ENCODE peak calls at places on chromosomes 6 and 20, in eight cellular contexts. F, S, I, W, H, J, E and B are unnamed samples.

GRCh38 chr6:133951881-133952814 is 876 bp upstream of the TBPL1 start:
- DNase-seq in H (peak; percentile 80), F (peak; percentile 68), E (peak; percentile 49), I (peak; percentile 75), W (peak; percentile 63), J (peak; percentile 65), S (peak; percentile 66), B (peak; percentile 71)

GRCh38 chr6:166771701-166772100 is 144.7 kb upstream of the RPS6KA2 start:
- DNase-seq in E (no peak), S (no peak), H (no peak), F (no peak), J (no peak), I (no peak), W (no peak), B (no peak)

GRCh38 chr6:122753688-122754056 is 25.8 kb upstream of the FABP7 start:
- DNase-seq in S (no peak), J (no peak), E (no peak), H (no peak), W (no peak), I (peak; percentile 55), F (no peak), B (no peak)

GRCh38 chr20:58127731-58128130 is 100.7 kb downstream of the ANKRD60 start:
- DNase-seq in J (no peak), H (peak; percentile 22), F (peak; percentile 99), S (peak; percentile 100), E (peak; percentile 71), I (peak; percentile 99), W (no peak), B (peak; percentile 98)

GRCh38 chr20:7993238-7993637 is 26.3 kb downstream of the TMX4 start:
- DNase-seq in J (no peak), F (no peak), E (no peak), I (no peak), S (peak; percentile 59), H (no peak), W (no peak), B (no peak)

GRCh38 chr20:45772693-45773092 is 19.0 kb downstream of the WFDC3 start:
- DNase-seq in F (no peak), W (no peak), J (no peak), E (no peak), S (no peak), H (no peak), I (no peak), B (no peak)

GRCh38 chr6:89034586-89035251 is 45.8 kb upstream of the PNRC1 start:
- DNase-seq in J (peak; percentile 53), S (no peak), E (no peak), H (peak; percentile 49), W (no peak), F (peak; percentile 98), I (peak; percentile 65), B (no peak)

GRCh38 chr6:117167520-117168271 is 97.7 kb upstream of the VGLL2 start:
- DNase-seq in H (peak; percentile 2), I (peak; percentile 46), J (peak; percentile 95), E (peak; percentile 6), S (peak; percentile 89), W (no peak), F (peak; percentile 99), B (peak; percentile 74)

GRCh38 chr6:43221046-43221773 is 8.1 kb downstream of the DNPH1 start:
- DNase-seq in F (peak; percentile 29), W (no peak), S (no peak), J (no peak), H (no peak), E (no peak), I (peak; percentile 18), B (peak; percentile 50)

GRCh38 chr6:129672883-129673631 is 36.9 kb downstream of the ARHGAP18 start:
- DNase-seq in F (peak; percentile 65), S (peak; percentile 83), J (peak; percentile 83), W (no peak), I (peak; percentile 91), E (peak; percentile 80), H (peak; percentile 87), B (peak; percentile 16)

GRCh38 chr6:90678049-90678779 is 91.3 kb upstream of the MAP3K7 start:
- DNase-seq in F (no peak), W (no peak), J (no peak), S (no peak), E (no peak), H (no peak), I (no peak), B (no peak)

GRCh38 chr6:76840865-76841264 is 622.4 kb downstream of the HTR1B start:
- DNase-seq in H (no peak), W (no peak), E (no peak), I (no peak), S (no peak), F (no peak), J (no peak), B (no peak)

GRCh38 chr6:138769102-138769676 is 4.4 kb upstream of the CCDC28A start:
- DNase-seq in F (no peak), W (no peak), I (no peak), S (no peak), E (no peak), J (no peak), H (no peak), B (no peak)

GRCh38 chr6:45116714-45117410 is 211.3 kb upstream of the RUNX2 start:
- DNase-seq in J (peak; percentile 60), I (peak; percentile 89), S (peak; percentile 53), E (no peak), W (no peak), F (peak; percentile 41), H (peak; percentile 78), B (no peak)

GRCh38 chr6:138945354-138945753 is 42.7 kb downstream of the REPS1 start:
- DNase-seq in S (peak; percentile 11), H (no peak), I (no peak), F (no peak), J (peak; percentile 43), E (no peak), W (peak; percentile 22), B (no peak)

GRCh38 chr20:62214067-62214466 is 6.0 kb downstream of the HRH3 start:
- DNase-seq in F (no peak), I (no peak), S (no peak), J (no peak), W (no peak), H (no peak), E (no peak), B (no peak)

GRCh38 chr6:165956874-165957273 is 210.8 kb downstream of the TBXT start:
- DNase-seq in I (no peak), J (no peak), F (no peak), W (no peak), E (no peak), S (no peak), H (no peak), B (no peak)

GRCh38 chr20:17534077-17534476 is 2.9 kb upstream of the BFSP1 start:
- DNase-seq in E (no peak), J (no peak), W (no peak), F (no peak), I (no peak), H (no peak), S (no peak), B (no peak)

GRCh38 chr6:128844598-128844997 is 38.3 kb upstream of the LAMA2 start:
- DNase-seq in H (no peak), I (no peak), E (no peak), W (no peak), F (no peak), J (no peak), S (no peak), B (no peak)

DNA sequence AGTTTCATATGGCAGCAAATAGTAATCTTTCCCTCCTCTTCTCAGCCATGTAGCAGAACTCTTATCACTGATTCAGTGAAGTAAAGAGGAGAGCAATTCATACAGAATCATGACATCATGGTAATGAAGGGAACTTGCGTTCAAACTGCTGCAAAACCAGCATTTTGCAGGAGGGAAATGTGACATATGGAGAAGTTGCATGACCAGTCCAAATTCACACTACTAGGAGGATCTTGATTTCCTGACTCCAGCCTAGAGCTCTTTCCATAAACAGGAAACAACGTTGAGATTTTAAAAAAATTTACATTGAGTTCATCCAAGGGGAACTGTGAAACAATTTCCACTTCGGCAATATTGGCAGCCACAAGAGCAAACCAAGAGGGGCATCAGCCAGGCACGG is 63.8 kb downstream of the MBOAT1 start:
- DNase-seq in F (no peak), J (no peak), H (no peak), I (no peak), E (no peak), S (no peak), W (no peak), B (no peak)
- H2AFZ ChIP-seq in F (no peak overlapping the region), J (no peak overlapping the region), H (no peak overlapping the region), I (no peak overlapping the region), E (no peak overlapping the region), S (no peak overlapping the region), W (no peak overlapping the region), B (no peak overlapping the region)

GRCh38 chr6:31528821-31529328 is at the start of gene MCCD1:
- DNase-seq in J (no peak), H (no peak), S (no peak), E (no peak), W (no peak), I (no peak), F (no peak), B (no peak)
- H3K36me3 ChIP-seq in J (peaks cover 41% of the 10 kb centered on the region), H (peaks cover 46% of the 10 kb centered on the region), S (peaks cover 40% of the 10 kb centered on the region), E (peaks cover 28% of the 10 kb centered on the region), W (peaks cover 44% of the 10 kb centered on the region), I (peaks cover 21% of the 10 kb centered on the region), F (peaks cover 32% of the 10 kb centered on the region), B (peaks cover 30% of the 10 kb centered on the region)

DNA sequence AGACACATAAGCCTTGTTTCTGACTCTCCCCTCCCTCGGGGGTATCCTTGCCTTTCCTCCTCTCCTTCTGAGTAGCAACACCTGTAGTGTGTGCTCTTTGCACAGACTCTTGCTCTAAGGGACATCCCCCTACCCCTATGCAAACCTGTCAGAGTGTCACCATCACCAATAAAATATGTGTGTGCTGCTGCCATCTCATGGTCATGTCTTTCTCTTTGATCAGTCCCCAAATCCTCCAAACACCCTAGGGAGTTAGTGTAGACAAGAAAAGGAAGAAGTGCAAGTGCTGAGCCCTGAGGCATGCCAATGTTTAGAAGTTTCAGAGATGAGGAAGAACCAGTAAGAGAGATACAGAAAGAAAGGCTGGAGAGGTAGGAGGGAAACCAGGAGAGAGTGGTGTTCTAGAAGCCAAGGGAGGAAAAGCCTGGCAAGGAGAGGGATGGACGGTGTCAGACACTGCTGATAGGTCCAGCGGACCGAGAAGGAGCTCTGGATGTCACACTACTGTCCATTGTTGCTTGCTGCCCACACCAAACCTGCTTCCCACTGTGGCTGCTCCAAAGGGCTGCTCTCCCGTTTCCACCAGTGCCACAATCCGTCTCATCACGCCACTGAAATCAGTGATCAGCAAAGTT is 16.4 kb downstream of the TRMT6 start:
- DNase-seq in I (no peak), W (no peak), J (peak; percentile 13), H (no peak), S (peak; percentile 62), E (no peak), F (no peak), B (no peak)
- H2AFZ ChIP-seq in I (no peak overlapping the region), W (no peak overlapping the region), J (no peak overlapping the region), H (peak overlapping the region; percentile 59), S (no peak overlapping the region), E (no peak overlapping the region), F (no peak overlapping the region), B (no peak overlapping the region)

DNA sequence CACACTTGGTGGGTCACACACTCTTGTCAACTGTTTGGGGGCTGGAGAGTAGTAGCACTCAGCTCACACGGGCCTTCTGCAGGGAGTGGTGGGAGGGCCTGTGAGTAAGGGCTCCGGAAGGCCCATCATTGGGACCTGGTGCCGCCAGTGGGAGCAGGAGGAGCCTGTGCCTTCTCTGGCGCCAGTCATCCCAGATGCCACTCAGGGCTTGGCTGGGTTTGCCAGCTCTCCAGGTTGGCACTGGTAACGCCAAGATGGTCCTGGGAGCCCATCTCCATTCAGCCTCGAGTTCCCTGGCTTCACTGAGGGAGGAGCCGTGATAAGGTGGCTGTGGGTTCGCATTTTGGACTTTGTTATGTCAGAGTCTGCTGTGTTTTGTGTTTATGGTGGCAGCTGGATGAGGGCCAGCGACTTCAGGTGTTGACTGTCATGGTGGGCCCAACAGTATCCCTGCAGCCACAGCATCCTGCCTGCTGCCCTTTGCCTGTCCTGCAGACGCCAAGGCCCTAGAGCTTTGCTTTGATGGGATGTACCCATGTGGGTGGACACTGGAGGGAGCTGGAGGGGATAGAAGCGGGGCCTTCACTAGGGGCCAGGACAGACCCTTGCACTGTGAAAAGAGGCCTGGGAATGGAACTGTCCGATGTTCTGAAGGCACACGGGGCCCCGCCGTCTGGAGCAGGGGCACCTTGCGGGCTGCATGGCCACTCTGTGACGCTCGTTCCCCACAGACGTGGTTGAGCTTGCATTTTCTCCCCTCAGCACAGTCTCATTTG is 13.3 kb upstream of the DNAJC5 start:
- DNase-seq in J (no peak), S (no peak), H (no peak), I (no peak), F (no peak), E (no peak), W (no peak), B (no peak)
- H3K36me3 ChIP-seq in J (peaks cover 80% of the 10 kb centered on the region), S (peaks cover 56% of the 10 kb centered on the region), H (peaks cover 68% of the 10 kb centered on the region), I (peaks cover 47% of the 10 kb centered on the region), F (peaks cover 37% of the 10 kb centered on the region), E (peaks cover 24% of the 10 kb centered on the region), W (peaks cover 78% of the 10 kb centered on the region), B (peaks cover 29% of the 10 kb centered on the region)